ENCODE peak calls at places on chromosomes 11 and 22, in six cellular contexts. C is NCI-H1930; W is activated CD8-positive, alpha-beta T cell treated with anti-CD3 and anti-CD28 coated beads for 36 hours; U is GM12865; X is H54; S is stimulated activated CD4-positive, alpha-beta T cell treated with anti-CD3 and anti-CD28 coated beads, Interleukin-4, amount 100 ng/mL, for 4 hours. Q is an unnamed sample.

GRCh38 chr22:30250713-30251267 is 4.2 kb upstream of the LIF start:
- DNase-seq in C (no peak), W (peak), U (no peak), X (peak), S (peak), Q (no peak)

GRCh38 chr11:120108154-120108784 is 29.6 kb downstream of the TRIM29 start:
- DNase-seq in C (peak), W (peak), U (peak), X (peak), S (peak), Q (peak)

GRCh38 chr22:24392218-24392931 is 35.0 kb upstream of the ADORA2A start:
- DNase-seq in C (peak), W (no peak), U (no peak), X (no peak), S (no peak), Q (no peak)

GRCh38 chr11:20208622-20209090 is 48.4 kb upstream of the DBX1 start:
- DNase-seq in C (no peak), W (no peak), U (no peak), X (no peak), S (no peak), Q (no peak)

GRCh38 chr11:18798941-18799469 is 7.4 kb upstream of the PTPN5 start:
- DNase-seq in C (no peak), W (no peak), U (no peak), X (no peak), S (no peak), Q (no peak)

GRCh38 chr22:38203090-38203810 is 1.5 kb downstream of the MAFF start:
- DNase-seq in C (no peak), W (peak), U (peak), X (no peak), S (peak), Q (no peak)

GRCh38 chr11:65501005-65501529 is 2.2 kb downstream of the MALAT1 start:
- DNase-seq in C (no peak), W (no peak), U (no peak), X (no peak), S (no peak), Q (no peak)

GRCh38 chr22:19150482-19151328 is 613 bp upstream of the GSC2 start:
- DNase-seq in C (no peak), W (no peak), U (no peak), X (no peak), S (no peak), Q (no peak)

GRCh38 chr11:34379081-34379480 is 21.3 kb upstream of the ABTB2 start:
- DNase-seq in C (no peak), W (no peak), U (no peak), X (no peak), S (no peak), Q (no peak)

GRCh38 chr11:9219115-9219514 is 46.0 kb downstream of the DENND5A start:
- DNase-seq in C (no peak), W (no peak), U (no peak), X (no peak), S (no peak), Q (no peak)

GRCh38 chr22:49331878-49332277 is 495.8 kb downstream of the BRD1 start:
- DNase-seq in C (no peak), W (no peak), U (no peak), X (no peak), S (no peak), Q (no peak)

GRCh38 chr11:63023851-63024648 is 8.4 kb upstream of the SLC22A8 start:
- DNase-seq in C (peak), W (peak), U (peak), X (peak), S (peak), Q (peak)

GRCh38 chr22:50296658-50297490 is 10.6 kb downstream of the PLXNB2 start:
- DNase-seq in C (no peak), W (no peak), U (no peak), X (no peak), S (no peak), Q (no peak)

GRCh38 chr22:31344369-31345330 is 1.5 kb downstream of the PATZ1 start:
- DNase-seq in C (no peak), W (peak), U (peak), X (no peak), S (peak), Q (peak)

GRCh38 chr11:6544921-6545850 is 48.1 kb downstream of the DNHD1 start:
- DNase-seq in C (no peak), W (no peak), U (no peak), X (peak), S (no peak), Q (no peak)

GRCh38 chr11:45638051-45638450 is 27.4 kb downstream of the CHST1 start:
- DNase-seq in C (no peak), W (no peak), U (no peak), X (no peak), S (no peak), Q (no peak)

GRCh38 chr22:26170795-26171194 is 1.5 kb downstream of the SEZ6L start:
- DNase-seq in C (no peak), W (peak), U (no peak), X (no peak), S (no peak), Q (no peak)

GRCh38 chr22:17855891-17856290 is 81.6 kb upstream of the BID start:
- DNase-seq in C (no peak), W (no peak), U (no peak), X (no peak), S (no peak), Q (no peak)

GRCh38 chr11:59923813-59924212 is 14.4 kb upstream of the OOSP1 start:
- DNase-seq in C (no peak), W (no peak), U (no peak), X (no peak), S (no peak), Q (no peak)

GRCh38 chr11:36034572-36035331 is 90.9 kb downstream of the LDLRAD3 start:
- DNase-seq in C (no peak), W (no peak), U (no peak), X (peak), S (no peak), Q (no peak)

GRCh38 chr11:64291746-64292457 is 800 bp downstream of the KCNK4 start:
- DNase-seq in C (no peak), W (no peak), U (no peak), X (no peak), S (peak), Q (no peak)

GRCh38 chr11:118514103-118514502 is 13.2 kb upstream of the TTC36 start:
- DNase-seq in C (no peak), W (no peak), U (no peak), X (no peak), S (no peak), Q (no peak)

GRCh38 chr11:67022341-67022933 is 497 bp upstream of the SYT12 start:
- DNase-seq in C (no peak), W (no peak), U (no peak), X (no peak), S (no peak), Q (peak)

GRCh38 chr11:80944758-80945157 is 1503.9 kb upstream of the TENM4 start:
- DNase-seq in C (no peak), W (no peak), U (no peak), X (no peak), S (no peak), Q (no peak)

GRCh38 chr22:39528080-39528661 is 4.4 kb downstream of the RPS19BP1 start:
- DNase-seq in C (no peak), W (no peak), U (peak), X (no peak), S (no peak), Q (no peak)

GRCh38 chr11:76939219-76939631 is 78.5 kb downstream of the ACER3 start:
- DNase-seq in C (no peak), W (no peak), U (no peak), X (no peak), S (no peak), Q (no peak)

GRCh38 chr11:121389651-121390050 is 62.5 kb upstream of the SORL1 start:
- DNase-seq in C (no peak), W (no peak), U (no peak), X (no peak), S (no peak), Q (no peak)

GRCh38 chr11:19345848-19346681 is 105.3 kb upstream of the E2F8 start:
- DNase-seq in C (peak), W (no peak), U (no peak), X (no peak), S (no peak), Q (no peak)

GRCh38 chr11:126115253-126115540 is 52.5 kb upstream of the CDON start:
- DNase-seq in C (no peak), W (no peak), U (no peak), X (no peak), S (no peak), Q (peak)

GRCh38 chr22:43152355-43153071 is 1.2 kb downstream of the TSPO start:
- DNase-seq in C (no peak), W (peak), U (peak), X (peak), S (peak), Q (peak)

Q was measured in ascending aorta.